ENCODE peak calls at places on chromosomes 13 and 19, in six cellular contexts. One of them, this sample, is unnamed. For H3K36me3 and H3K9me3, the result is how much of the 10 kb centered on the place peaks cover.

GRCh38 chr13:94602467-94602866 is 810 bp downstream of the GPR180 start:
- DNase-seq in IMR-90: no peak
- DNase-seq in heart left ventricle: no peak
- DNase-seq in adrenal gland: no peak
- DNase-seq in vagina: no peak
- DNase-seq in prostate gland: no peak
- DNase-seq in this sample: no peak

GRCh38 chr13:54445453-54445852 is 1416.8 kb downstream of the OLFM4 start:
- DNase-seq in IMR-90: no peak
- DNase-seq in heart left ventricle: no peak
- DNase-seq in adrenal gland: no peak
- DNase-seq in vagina: no peak
- DNase-seq in prostate gland: no peak
- DNase-seq in this sample: no peak

GRCh38 chr13:32443111-32443510 is 15.2 kb upstream of the N4BP2L1 start:
- DNase-seq in IMR-90: peak
- DNase-seq in heart left ventricle: no peak
- DNase-seq in adrenal gland: no peak
- DNase-seq in vagina: no peak
- DNase-seq in prostate gland: peak
- DNase-seq in this sample: peak

GRCh38 chr19:50870417-50871089 is 2.7 kb upstream of the KLK2 start:
- DNase-seq in IMR-90: peak
- DNase-seq in heart left ventricle: no peak
- DNase-seq in adrenal gland: no peak
- DNase-seq in vagina: no peak
- DNase-seq in prostate gland: no peak
- DNase-seq in this sample: no peak

GRCh38 chr19:34366670-34367423 is 1.9 kb downstream of the GPI start:
- DNase-seq in IMR-90: peak
- DNase-seq in heart left ventricle: no peak
- DNase-seq in adrenal gland: peak
- DNase-seq in vagina: no peak
- DNase-seq in prostate gland: no peak
- DNase-seq in this sample: no peak

GRCh38 chr19:5953680-5954213 is 24.2 kb downstream of the RANBP3 start:
- DNase-seq in IMR-90: no peak
- DNase-seq in heart left ventricle: no peak
- DNase-seq in adrenal gland: peak
- DNase-seq in vagina: no peak
- DNase-seq in prostate gland: no peak
- DNase-seq in this sample: no peak

GRCh38 chr19:6069268-6069771 is 41.0 kb downstream of the RFX2 start:
- DNase-seq in IMR-90: no peak
- DNase-seq in heart left ventricle: no peak
- DNase-seq in adrenal gland: no peak
- DNase-seq in vagina: peak
- DNase-seq in prostate gland: no peak
- DNase-seq in this sample: no peak

GRCh38 chr19:18167975-18168645 is 5.5 kb upstream of the IFI30 start:
- DNase-seq in IMR-90: peak
- DNase-seq in heart left ventricle: peak
- DNase-seq in adrenal gland: no peak
- DNase-seq in vagina: no peak
- DNase-seq in prostate gland: no peak
- DNase-seq in this sample: peak

GRCh38 chr19:55554302-55554701 is 9.0 kb upstream of the SBK3 start:
- DNase-seq in IMR-90: no peak
- DNase-seq in heart left ventricle: no peak
- DNase-seq in adrenal gland: no peak
- DNase-seq in vagina: no peak
- DNase-seq in prostate gland: no peak
- DNase-seq in this sample: no peak

GRCh38 chr19:45798995-45799517 is 6.4 kb upstream of the DMWD start:
- DNase-seq in IMR-90: peak
- DNase-seq in heart left ventricle: no peak
- DNase-seq in adrenal gland: peak
- DNase-seq in vagina: no peak
- DNase-seq in prostate gland: no peak
- DNase-seq in this sample: peak

GRCh38 chr13:109199280-109199679 is 569.9 kb downstream of the MYO16 start:
- DNase-seq in IMR-90: no peak
- DNase-seq in heart left ventricle: no peak
- DNase-seq in adrenal gland: no peak
- DNase-seq in vagina: no peak
- DNase-seq in prostate gland: no peak
- DNase-seq in this sample: no peak

GRCh38 chr13:41427700-41428099 is 29.6 kb upstream of the RGCC start:
- DNase-seq in IMR-90: no peak
- DNase-seq in heart left ventricle: no peak
- DNase-seq in adrenal gland: no peak
- DNase-seq in vagina: no peak
- DNase-seq in prostate gland: no peak
- DNase-seq in this sample: no peak

GRCh38 chr13:96391606-96392005 is 301.7 kb downstream of the HS6ST3 start:
- DNase-seq in IMR-90: no peak
- DNase-seq in heart left ventricle: no peak
- DNase-seq in adrenal gland: no peak
- DNase-seq in vagina: no peak
- DNase-seq in prostate gland: no peak
- DNase-seq in this sample: no peak

GRCh38 chr13:99281811-99282263 is 23.7 kb upstream of the GPR18 start:
- DNase-seq in IMR-90: no peak
- DNase-seq in heart left ventricle: peak
- DNase-seq in adrenal gland: peak
- DNase-seq in vagina: no peak
- DNase-seq in prostate gland: no peak
- DNase-seq in this sample: peak

GRCh38 chr13:48646791-48647190 is 6.9 kb upstream of the CYSLTR2 start:
- DNase-seq in IMR-90: no peak
- DNase-seq in heart left ventricle: no peak
- DNase-seq in adrenal gland: no peak
- DNase-seq in vagina: no peak
- DNase-seq in prostate gland: no peak
- DNase-seq in this sample: no peak

GRCh38 chr19:9782282-9782681 is 13.7 kb upstream of the ZNF846 start:
- DNase-seq in IMR-90: no peak
- DNase-seq in heart left ventricle: no peak
- DNase-seq in adrenal gland: no peak
- DNase-seq in vagina: no peak
- DNase-seq in prostate gland: no peak
- DNase-seq in this sample: no peak

GRCh38 chr19:9786342-9786741 is 17.8 kb upstream of the ZNF846 start:
- DNase-seq in IMR-90: no peak
- DNase-seq in heart left ventricle: no peak
- DNase-seq in adrenal gland: no peak
- DNase-seq in vagina: no peak
- DNase-seq in prostate gland: no peak
- DNase-seq in this sample: no peak

GRCh38 chr19:9789066-9789465 is 20.5 kb upstream of the ZNF846 start:
- DNase-seq in IMR-90: no peak
- DNase-seq in heart left ventricle: no peak
- DNase-seq in adrenal gland: no peak
- DNase-seq in vagina: no peak
- DNase-seq in prostate gland: no peak
- DNase-seq in this sample: no peak

GRCh38 chr19:9786819-9787218 is 18.3 kb upstream of the ZNF846 start:
- DNase-seq in IMR-90: no peak
- DNase-seq in heart left ventricle: no peak
- DNase-seq in adrenal gland: no peak
- DNase-seq in vagina: no peak
- DNase-seq in prostate gland: no peak
- DNase-seq in this sample: no peak

DNA sequence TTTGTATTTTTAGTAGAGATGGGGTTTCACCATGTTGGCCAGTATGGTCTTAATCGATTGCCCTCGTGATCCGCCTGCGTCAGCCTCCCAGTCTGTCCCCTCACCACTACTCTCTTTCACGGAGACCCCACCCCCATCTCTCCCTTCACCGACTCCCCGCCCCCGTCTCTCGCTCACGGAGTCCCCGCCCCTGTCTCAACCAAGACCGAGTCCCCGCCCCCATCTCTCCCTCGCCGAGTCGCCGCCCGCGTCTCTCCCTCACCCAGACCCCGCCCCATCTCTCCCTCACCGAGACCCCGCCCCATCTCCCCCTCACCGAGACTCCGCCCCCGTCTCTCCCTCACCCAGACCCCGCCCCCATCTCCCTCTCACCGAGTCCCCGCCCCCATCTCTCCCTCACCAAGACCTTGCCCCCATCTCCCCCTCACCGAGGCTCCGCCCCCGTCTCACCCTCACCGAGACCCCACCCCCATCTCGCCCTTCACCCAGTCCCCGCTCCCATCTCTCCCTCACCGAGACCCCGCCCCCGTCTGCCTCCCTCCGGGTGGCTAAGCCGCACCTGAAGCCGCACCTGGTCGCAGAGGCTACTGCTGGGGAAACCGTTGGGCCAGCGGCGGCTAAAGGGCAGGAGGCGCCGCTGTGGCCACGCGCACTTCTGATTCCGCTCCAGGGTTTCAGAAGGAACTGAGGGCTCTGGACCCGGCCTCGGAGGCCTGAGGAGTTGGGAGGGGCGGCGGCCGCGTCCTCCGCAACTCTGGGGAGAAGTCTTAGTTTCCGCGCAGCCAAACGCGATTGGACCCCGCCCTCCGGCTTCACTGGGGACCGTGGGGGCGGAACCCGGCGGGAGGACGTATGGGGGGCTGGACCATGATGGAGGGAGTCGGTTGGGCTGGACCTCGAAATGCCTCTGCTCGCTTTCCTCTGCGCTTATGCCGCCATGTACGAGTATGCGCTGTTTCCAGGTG is 17.1 kb upstream of the ZNF846 start:
- DNase-seq in IMR-90: peak
- DNase-seq in heart left ventricle: peak
- DNase-seq in adrenal gland: peak
- DNase-seq in vagina: peak
- DNase-seq in prostate gland: peak
- DNase-seq in this sample: peak
- H3K36me3 ChIP-seq in IMR-90: under half
- H3K36me3 ChIP-seq in heart left ventricle: under half
- H3K36me3 ChIP-seq in adrenal gland: under half
- H3K36me3 ChIP-seq in vagina: under half
- H3K36me3 ChIP-seq in prostate gland: under half
- H3K36me3 ChIP-seq in this sample: under half

GRCh38 chr19:15453091-15453498 is 3.3 kb upstream of the WIZ start:
- DNase-seq in IMR-90: no peak
- DNase-seq in heart left ventricle: no peak
- DNase-seq in adrenal gland: peak
- DNase-seq in vagina: no peak
- DNase-seq in prostate gland: no peak
- DNase-seq in this sample: no peak

GRCh38 chr19:15454371-15454800 is 4.6 kb upstream of the WIZ start:
- DNase-seq in IMR-90: no peak
- DNase-seq in heart left ventricle: no peak
- DNase-seq in adrenal gland: no peak
- DNase-seq in vagina: no peak
- DNase-seq in prostate gland: no peak
- DNase-seq in this sample: no peak

GRCh38 chr19:15453906-15454305 is 4.2 kb upstream of the WIZ start:
- DNase-seq in IMR-90: no peak
- DNase-seq in heart left ventricle: no peak
- DNase-seq in adrenal gland: peak
- DNase-seq in vagina: no peak
- DNase-seq in prostate gland: no peak
- DNase-seq in this sample: no peak

GRCh38 chr19:15450528-15450890 is 753 bp upstream of the WIZ start:
- DNase-seq in IMR-90: no peak
- DNase-seq in heart left ventricle: no peak
- DNase-seq in adrenal gland: peak
- DNase-seq in vagina: no peak
- DNase-seq in prostate gland: no peak
- DNase-seq in this sample: no peak

DNA sequence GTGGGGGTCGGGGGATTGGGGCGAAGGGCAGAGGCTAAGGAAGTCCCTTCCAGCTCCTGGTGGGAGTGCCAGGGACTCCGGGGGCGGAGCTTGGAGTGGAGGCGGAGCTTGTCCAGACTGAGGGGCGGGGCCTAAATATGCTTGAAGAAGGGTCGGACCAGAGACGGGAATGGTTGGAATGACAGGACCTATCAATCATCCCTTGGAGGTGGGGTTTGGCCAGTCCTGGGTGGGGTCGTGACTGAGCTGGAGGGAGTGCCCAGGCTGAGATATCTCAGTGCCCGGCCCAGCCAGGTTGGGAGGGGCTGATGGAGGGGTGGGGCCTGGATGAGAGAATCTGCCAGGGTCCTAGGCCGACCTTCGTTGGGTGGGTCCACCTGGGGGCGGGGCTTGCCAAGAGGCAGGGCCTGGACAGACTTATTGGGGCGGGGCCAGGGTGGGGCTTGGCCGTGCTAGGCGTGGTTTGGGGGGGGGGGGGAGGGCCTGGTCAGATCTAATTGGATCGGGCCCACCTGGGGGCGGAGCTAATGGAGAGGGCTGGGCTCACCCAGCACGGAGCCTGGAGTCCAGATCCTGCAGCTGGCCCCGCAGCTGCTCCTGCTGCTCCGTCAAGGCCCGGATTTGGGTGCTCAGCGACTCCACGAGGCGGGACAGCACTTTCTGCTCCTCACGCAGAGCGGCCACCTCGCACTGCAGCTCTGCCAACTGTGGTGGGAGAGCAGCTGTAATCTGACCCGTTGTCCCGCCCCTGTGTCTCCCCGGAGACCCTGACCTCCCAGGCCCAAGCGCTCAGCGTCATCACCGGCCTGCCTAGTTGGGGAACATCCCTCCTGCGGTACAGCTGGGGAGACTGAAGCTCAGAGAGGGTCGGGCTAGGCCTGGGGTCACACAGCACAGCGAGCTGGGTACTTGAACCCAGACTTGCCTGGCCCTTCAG is 2.6 kb upstream of the WIZ start:
- DNase-seq in IMR-90: peak
- DNase-seq in heart left ventricle: peak
- DNase-seq in adrenal gland: peak
- DNase-seq in vagina: peak
- DNase-seq in prostate gland: peak
- DNase-seq in this sample: peak
- TF ChIP-seq POLR2A in IMR-90: no peak
- TF ChIP-seq POLR2A in heart left ventricle: peak
- TF ChIP-seq POLR2A in adrenal gland: peak
- TF ChIP-seq POLR2A in vagina: no peak
- TF ChIP-seq POLR2A in prostate gland: peak
- TF ChIP-seq POLR2A in this sample: no peak

DNA sequence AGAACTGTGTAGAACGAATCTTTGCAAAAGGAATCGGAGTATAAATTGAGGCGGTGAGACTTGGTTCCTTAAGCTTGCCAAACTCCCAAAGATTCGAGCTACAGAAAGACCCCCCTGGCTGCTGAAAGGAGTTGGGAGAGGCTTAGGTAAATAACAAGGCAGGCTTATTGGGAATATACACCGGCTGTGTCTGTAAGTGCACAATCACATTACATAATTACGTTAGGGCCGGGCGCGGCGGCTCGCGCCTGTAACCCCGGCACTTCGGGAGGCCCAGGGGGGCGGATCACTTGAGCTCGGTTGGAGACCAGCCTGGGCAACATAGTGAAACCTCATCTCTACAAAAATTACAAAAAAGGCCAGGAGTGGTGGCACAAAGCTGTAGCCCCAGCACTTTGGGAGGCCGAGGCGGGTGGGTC is 12.2 kb downstream of the TMEM160 start:
- DNase-seq in IMR-90: no peak
- DNase-seq in heart left ventricle: no peak
- DNase-seq in adrenal gland: no peak
- DNase-seq in vagina: no peak
- DNase-seq in prostate gland: no peak
- DNase-seq in this sample: peak
- H3K9me3 ChIP-seq in IMR-90: under half
- H3K9me3 ChIP-seq in heart left ventricle: under half
- H3K9me3 ChIP-seq in adrenal gland: under half
- H3K9me3 ChIP-seq in vagina: under half
- H3K9me3 ChIP-seq in prostate gland: under half
- H3K9me3 ChIP-seq in this sample: under half

GRCh38 chr19:11190501-11190900 is 6.8 kb downstream of the KANK2 start:
- DNase-seq in IMR-90: no peak
- DNase-seq in heart left ventricle: no peak
- DNase-seq in adrenal gland: no peak
- DNase-seq in vagina: no peak
- DNase-seq in prostate gland: no peak
- DNase-seq in this sample: no peak
- H3K36me3 ChIP-seq in IMR-90: half or more
- H3K36me3 ChIP-seq in heart left ventricle: under half
- H3K36me3 ChIP-seq in adrenal gland: under half
- H3K36me3 ChIP-seq in vagina: under half
- H3K36me3 ChIP-seq in prostate gland: under half
- H3K36me3 ChIP-seq in this sample: under half